ENCODE peak calls at places on chromosome 6, in six cellular contexts. A is left lung, G is nephron progenitor cell, Y is choroid plexus epithelial cell, O is prostate gland, V is endothelial cell. I is an unnamed sample.

GRCh38 chr6:7341989-7342742 is 29.2 kb upstream of the SSR1 start:
- DNase-seq in Y (no peak), G (no peak), V (no peak), A (no peak), O (no peak), I (no peak)

GRCh38 chr6:75762063-75762462 is 13.0 kb downstream of the MYO6 start:
- DNase-seq in G (no peak), A (no peak), Y (no peak), O (no peak), V (no peak), I (no peak)

GRCh38 chr6:13496508-13497180 is 9.2 kb upstream of the GFOD1 start:
- DNase-seq in V (no peak), A (no peak), G (no peak), Y (no peak), O (no peak), I (no peak)

GRCh38 chr6:130675072-130675471 is 152.1 kb upstream of the SMLR1 start:
- DNase-seq in G (no peak), O (no peak), Y (peak), A (no peak), V (no peak), I (no peak)

GRCh38 chr6:169979873-169980440 is 228.5 kb downstream of the ERMARD start:
- DNase-seq in Y (no peak), G (no peak), O (no peak), V (no peak), A (peak), I (peak)

GRCh38 chr6:159693894-159694545 is 979 bp upstream of the SOD2 start:
- DNase-seq in Y (no peak), V (no peak), A (no peak), G (no peak), O (peak), I (peak)

GRCh38 chr6:75503291-75503690 is 9.7 kb upstream of the FILIP1 start:
- DNase-seq in O (no peak), Y (peak), G (no peak), V (no peak), A (no peak), I (no peak)

GRCh38 chr6:123064038-123064437 is 68.0 kb downstream of the CLVS2 start:
- DNase-seq in V (no peak), O (no peak), A (no peak), Y (no peak), G (no peak), I (no peak)

GRCh38 chr6:33757906-33758305 is 11.2 kb upstream of the IP6K3 start:
- DNase-seq in V (no peak), G (no peak), A (no peak), O (no peak), Y (no peak), I (no peak)

GRCh38 chr6:167577891-167578361 is 248.8 kb upstream of the AFDN start:
- DNase-seq in V (no peak), Y (no peak), O (no peak), A (peak), G (no peak), I (no peak)

GRCh38 chr6:3394671-3395070 is 62.2 kb downstream of the SLC22A23 start:
- DNase-seq in O (no peak), A (no peak), G (no peak), V (no peak), Y (no peak), I (no peak)

GRCh38 chr6:7540595-7540994 is 876 bp upstream of the DSP start:
- DNase-seq in Y (peak), A (no peak), V (peak), G (peak), O (no peak), I (no peak)

GRCh38 chr6:134534708-134535149 is 216.8 kb upstream of the SGK1 start:
- DNase-seq in V (no peak), Y (peak), O (no peak), G (no peak), A (no peak), I (peak)

GRCh38 chr6:101909376-101909775 is 515.9 kb downstream of the GRIK2 start:
- DNase-seq in O (no peak), V (no peak), Y (no peak), G (no peak), A (no peak), I (no peak)

GRCh38 chr6:158642097-158642601 is 2.4 kb downstream of the DYNLT1 start:
- DNase-seq in G (no peak), V (no peak), A (peak), Y (peak), O (no peak), I (no peak)

GRCh38 chr6:156060013-156060412 is 604.4 kb upstream of the NOX3 start:
- DNase-seq in A (no peak), O (no peak), Y (no peak), V (no peak), G (no peak), I (no peak)

GRCh38 chr6:156980515-156980914 is 203.3 kb downstream of the ARID1B start:
- DNase-seq in A (no peak), G (peak), O (peak), V (no peak), Y (no peak), I (no peak)

GRCh38 chr6:7841781-7842468 is 68.7 kb downstream of the TXNDC5 start:
- DNase-seq in A (no peak), G (no peak), O (no peak), V (no peak), Y (no peak), I (no peak)

GRCh38 chr6:106510090-106510970 is 119.0 kb downstream of the RTN4IP1 start:
- DNase-seq in Y (peak), G (peak), A (peak), V (peak), O (peak), I (peak)
- TF ChIP-seq CTCF in Y (peak), G (peak), A (no peak), V (no peak), O (no peak), I (no peak)

GRCh38 chr6:52399511-52400315 is 20.4 kb upstream of the EFHC1 start:
- DNase-seq in V (peak), A (no peak), Y (peak), G (peak), O (peak), I (no peak)
- TF ChIP-seq CTCF in V (peak), A (peak), Y (peak), G (peak), O (peak), I (peak)

GRCh38 chr6:118597636-118598035 is 49.5 kb downstream of the PLN start:
- DNase-seq in A (no peak), G (no peak), Y (no peak), V (no peak), O (no peak), I (no peak)
- TF ChIP-seq CTCF in A (no peak), G (no peak), Y (no peak), V (no peak), O (no peak), I (no peak)

DNA sequence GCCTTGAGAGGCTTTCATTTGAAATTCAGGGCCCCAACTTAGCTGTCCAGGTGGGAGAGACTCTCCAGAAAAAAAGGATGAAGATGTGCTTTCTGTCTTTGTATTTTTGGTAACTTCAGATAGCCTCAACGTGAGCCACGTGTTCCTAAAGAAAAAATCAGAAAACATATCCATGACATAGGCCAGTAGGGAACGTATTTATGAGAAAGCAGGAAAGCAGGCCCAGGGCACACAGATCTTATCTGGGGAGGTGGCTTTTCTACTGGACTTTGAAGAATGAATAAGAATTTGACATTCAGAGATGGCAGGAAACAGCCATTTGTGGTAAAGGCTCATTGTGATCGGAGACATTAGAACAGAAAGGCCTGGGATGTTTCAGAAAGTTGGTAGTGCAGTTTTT is 21.2 kb upstream of the EXOC2 start:
- DNase-seq in V (no peak), G (no peak), Y (no peak), O (no peak), A (no peak), I (no peak)
- TF ChIP-seq CTCF in V (no peak), G (no peak), Y (no peak), O (no peak), A (no peak), I (no peak)

GRCh38 chr6:9540126-9540525 is 874.7 kb downstream of the TFAP2A start:
- DNase-seq in V (no peak), O (no peak), Y (no peak), A (no peak), G (no peak), I (no peak)

GRCh38 chr6:9537381-9537780 is 877.5 kb downstream of the TFAP2A start:
- DNase-seq in A (no peak), G (no peak), V (no peak), Y (peak), O (no peak), I (no peak)

GRCh38 chr6:9539231-9539755 is 875.6 kb downstream of the TFAP2A start:
- DNase-seq in A (no peak), G (no peak), Y (peak), V (no peak), O (no peak), I (no peak)

GRCh38 chr6:9543649-9544048 is 871.2 kb downstream of the TFAP2A start:
- DNase-seq in G (no peak), O (no peak), A (no peak), V (no peak), Y (no peak), I (no peak)

DNA sequence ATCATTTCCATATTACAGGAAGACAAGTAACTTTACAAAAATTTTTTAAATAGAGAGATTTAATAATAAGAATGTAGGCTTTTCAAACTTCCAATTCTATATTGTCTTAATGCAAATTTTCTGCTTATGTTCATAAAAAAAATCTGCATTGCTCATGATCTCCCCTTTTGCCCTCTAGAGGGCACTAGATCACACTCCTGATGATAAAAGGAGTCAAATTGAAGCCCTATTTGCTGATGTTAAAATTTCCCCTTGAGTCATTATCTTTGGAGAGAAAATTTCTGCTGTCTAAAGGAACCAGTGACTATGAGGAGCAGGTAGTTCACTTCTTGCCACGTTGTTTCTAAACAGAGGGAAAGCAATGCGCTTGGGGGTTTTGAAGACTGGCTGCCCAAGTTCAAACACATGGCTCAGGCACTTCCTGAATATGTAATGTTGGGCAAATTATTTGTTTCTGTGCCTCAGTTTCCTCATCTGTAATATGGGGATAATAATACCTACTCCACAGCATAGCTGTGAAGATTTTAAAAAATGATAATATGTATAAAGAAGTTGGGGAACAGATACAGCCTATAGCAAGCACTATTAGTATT is 874.2 kb downstream of the TFAP2A start:
- DNase-seq in V (peak), G (no peak), Y (peak), A (no peak), O (peak), I (no peak)
- TF ChIP-seq CTCF in V (peak), G (peak), Y (peak), A (peak), O (peak), I (peak)

GRCh38 chr6:1820714-1821113 is 211.0 kb downstream of the FOXC1 start:
- DNase-seq in O (no peak), V (no peak), Y (no peak), A (no peak), G (no peak), I (no peak)
- TF ChIP-seq CTCF in O (no peak), V (no peak), Y (no peak), A (no peak), G (no peak), I (no peak)